ENCODE peak calls at places on chromosomes 6 and 20, in eight cellular contexts. A is ovary; R is IMR-90; T is fibroblast of lung; P is neuronal stem cell; U is heart left ventricle; J is CD8-positive, alpha-beta memory T cell; H is H9. Y is an unnamed sample.
A peak's percentile ranks its signal among the peaks of the same experiment; 100 is the strongest.

GRCh38 chr20:32036716-32037355 is 15.2 kb upstream of the HCK start:
- DNase-seq in A (no peak), R (peak; percentile 47), T (peak; percentile 62), P (no peak), U (no peak), J (no peak), H (no peak), Y (no peak)

GRCh38 chr6:5764401-5764955 is 242.2 kb downstream of the NRN1 start:
- DNase-seq in A (no peak), R (peak; percentile 78), T (peak; percentile 54), P (no peak), U (peak; percentile 74), J (no peak), H (no peak), Y (peak; percentile 60)

GRCh38 chr6:2669067-2669710 is 81.5 kb downstream of the MYLK4 start:
- DNase-seq in A (no peak), R (no peak), T (no peak), P (no peak), U (no peak), J (no peak), H (no peak), Y (no peak)

GRCh38 chr6:33189164-33189563 is 3.1 kb downstream of the COL11A2 start:
- DNase-seq in A (no peak), R (no peak), T (no peak), P (no peak), U (no peak), J (no peak), H (no peak), Y (no peak)

GRCh38 chr6:125101656-125102055 is 51.9 kb upstream of the TPD52L1 start:
- DNase-seq in A (no peak), R (peak; percentile 14), T (no peak), P (no peak), U (no peak), J (no peak), H (no peak), Y (no peak)

GRCh38 chr20:53276143-53276542 is 304.0 kb downstream of the TSHZ2 start:
- DNase-seq in A (no peak), R (no peak), T (no peak), P (no peak), U (no peak), J (no peak), H (no peak), Y (no peak)

GRCh38 chr20:7693761-7694160 is 246.5 kb downstream of the HAO1 start:
- DNase-seq in A (no peak), R (no peak), T (no peak), P (no peak), U (no peak), J (no peak), H (no peak), Y (no peak)

GRCh38 chr20:50642288-50642803 is 49.0 kb downstream of the RIPOR3 start:
- DNase-seq in A (no peak), R (no peak), T (no peak), P (no peak), U (peak; percentile 53), J (no peak), H (peak; percentile 93), Y (no peak)

GRCh38 chr6:24566020-24566752 is 71.4 kb downstream of the ALDH5A1 start:
- DNase-seq in A (no peak), R (peak; percentile 10), T (peak; percentile 1), P (no peak), U (no peak), J (no peak), H (no peak), Y (no peak)

GRCh38 chr6:88238065-88238464 is 71.9 kb upstream of the CNR1 start:
- DNase-seq in A (no peak), R (no peak), T (no peak), P (no peak), U (no peak), J (no peak), H (peak; percentile 66), Y (no peak)

GRCh38 chr6:150874184-150874583 is 8.7 kb downstream of the MTHFD1L start:
- DNase-seq in A (no peak), R (no peak), T (no peak), P (no peak), U (no peak), J (no peak), H (no peak), Y (no peak)

GRCh38 chr20:51447097-51447764 is 95.3 kb downstream of the NFATC2 start:
- DNase-seq in A (peak; percentile 85), R (peak; percentile 98), T (peak; percentile 94), P (peak; percentile 35), U (peak; percentile 60), J (no peak), H (no peak), Y (peak; percentile 93)

GRCh38 chr6:124881898-124882579 is 80.2 kb upstream of the RNF217 start:
- DNase-seq in A (no peak), R (peak; percentile 62), T (peak; percentile 69), P (no peak), U (no peak), J (no peak), H (no peak), Y (no peak)

GRCh38 chr20:63397946-63398450 is 36.8 kb upstream of the CHRNA4 start:
- DNase-seq in A (no peak), R (no peak), T (no peak), P (no peak), U (no peak), J (no peak), H (no peak), Y (no peak)
- H3K27me3 ChIP-seq in A (no peaks in the 10 kb centered on the region), R (peaks cover 22% of the 10 kb centered on the region), T (no peaks in the 10 kb centered on the region), P (no peaks in the 10 kb centered on the region), U (no peaks in the 10 kb centered on the region), J (no peaks in the 10 kb centered on the region), H (no peaks in the 10 kb centered on the region), Y (no peaks in the 10 kb centered on the region)

GRCh38 chr6:129677634-129678325 is 32.2 kb downstream of the ARHGAP18 start:
- DNase-seq in A (no peak), R (peak; percentile 36), T (no peak), P (no peak), U (no peak), J (no peak), H (no peak), Y (no peak)

GRCh38 chr6:129679250-129679649 is 30.7 kb downstream of the ARHGAP18 start:
- DNase-seq in A (no peak), R (peak; percentile 50), T (no peak), P (no peak), U (no peak), J (no peak), H (no peak), Y (no peak)

GRCh38 chr6:129679758-129680157 is 30.2 kb downstream of the ARHGAP18 start:
- DNase-seq in A (no peak), R (no peak), T (no peak), P (no peak), U (no peak), J (no peak), H (no peak), Y (no peak)

GRCh38 chr6:129680633-129681032 is 29.3 kb downstream of the ARHGAP18 start:
- DNase-seq in A (no peak), R (no peak), T (no peak), P (no peak), U (no peak), J (no peak), H (no peak), Y (no peak)

DNA sequence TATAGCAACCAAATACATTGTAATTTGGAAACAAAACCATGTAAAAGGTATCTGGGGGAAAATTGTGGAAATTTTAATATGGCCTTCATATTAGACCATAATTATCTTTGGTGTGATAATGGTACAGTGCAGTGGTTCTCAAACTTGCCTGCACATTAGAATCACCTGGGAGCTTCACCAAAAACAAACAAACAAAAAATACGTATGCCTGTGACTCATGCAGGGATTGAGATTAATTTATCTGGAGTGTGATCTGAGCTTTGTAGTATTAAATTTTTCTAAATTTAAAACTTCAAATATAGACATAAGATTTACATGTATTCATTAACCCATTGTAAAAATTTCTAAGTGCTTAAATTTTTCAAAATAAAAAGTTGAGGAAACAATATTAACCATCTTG is 31.5 kb downstream of the ARHGAP18 start:
- DNase-seq in A (no peak), R (no peak), T (no peak), P (no peak), U (no peak), J (no peak), H (no peak), Y (no peak)
- H3K27ac ChIP-seq in A (no peak overlapping the region), R (no peak overlapping the region), T (peak overlapping the region; percentile 7), P (no peak overlapping the region), U (peak overlapping the region; percentile 41), J (peak overlapping the region; percentile 5), H (no peak overlapping the region), Y (no peak overlapping the region)

GRCh38 chr20:258963-259362 is 1.4 kb downstream of the DEFB132 start:
- DNase-seq in A (no peak), R (peak; percentile 16), T (peak; percentile 26), P (no peak), U (no peak), J (no peak), H (no peak), Y (no peak)

GRCh38 chr20:263701-264100 is 6.2 kb downstream of the DEFB132 start:
- DNase-seq in A (no peak), R (no peak), T (no peak), P (no peak), U (no peak), J (no peak), H (no peak), Y (no peak)

GRCh38 chr20:258269-258858 is 840 bp downstream of the DEFB132 start:
- DNase-seq in A (no peak), R (no peak), T (no peak), P (no peak), U (no peak), J (no peak), H (no peak), Y (no peak)

GRCh38 chr20:257419-257818 is at the start of gene DEFB132:
- DNase-seq in A (no peak), R (no peak), T (no peak), P (no peak), U (no peak), J (no peak), H (no peak), Y (no peak)

GRCh38 chr20:259991-260390 is 2.5 kb downstream of the DEFB132 start:
- DNase-seq in A (no peak), R (no peak), T (no peak), P (no peak), U (no peak), J (no peak), H (no peak), Y (no peak)
- H3K27me3 ChIP-seq in A (no peaks in the 10 kb centered on the region), R (peaks cover 20% of the 10 kb centered on the region), T (no peaks in the 10 kb centered on the region), P (peaks cover 5% of the 10 kb centered on the region), U (no peaks in the 10 kb centered on the region), J (no peaks in the 10 kb centered on the region), H (peaks cover 29% of the 10 kb centered on the region), Y (no peaks in the 10 kb centered on the region)

DNA sequence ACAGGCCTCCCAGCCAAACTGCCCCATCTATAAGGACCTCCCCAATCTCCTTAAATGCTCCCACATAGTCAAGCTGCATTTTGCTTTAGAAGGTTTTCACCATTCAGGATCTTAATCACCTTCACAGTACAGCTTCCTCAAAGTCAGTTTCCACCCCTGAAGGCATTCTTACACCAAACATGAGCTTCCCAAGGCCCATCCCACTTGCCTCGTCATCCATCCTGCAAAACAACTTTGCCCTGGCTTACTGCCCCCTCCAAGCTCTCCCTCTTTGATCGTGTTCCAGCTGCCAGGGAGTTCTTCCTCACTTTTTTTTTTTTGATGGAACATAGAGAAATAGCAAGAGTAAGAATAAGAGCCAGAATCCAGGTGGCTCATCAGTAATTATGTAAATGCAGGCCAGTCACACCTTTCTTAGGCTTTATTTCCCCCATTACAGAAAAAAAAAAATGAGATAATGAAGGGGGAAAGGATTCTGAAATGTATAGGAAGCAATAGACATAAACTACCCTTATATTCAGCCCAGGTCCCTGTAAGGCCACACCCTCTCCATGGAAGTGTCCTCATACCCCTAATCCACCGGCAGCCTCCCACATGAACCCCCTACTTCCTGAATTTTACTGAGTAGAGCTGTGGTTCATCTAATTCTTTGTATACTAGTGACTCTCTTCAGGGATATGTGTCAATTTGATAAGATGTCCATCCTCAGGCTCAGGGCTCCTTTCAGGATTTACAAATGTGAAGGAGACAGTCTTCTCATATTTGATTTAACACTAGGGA is 12.7 kb downstream of the TRIM27 start:
- DNase-seq in A (no peak), R (no peak), T (no peak), P (no peak), U (no peak), J (no peak), H (no peak), Y (no peak)
- H3K27ac ChIP-seq in A (no peak overlapping the region), R (no peak overlapping the region), T (no peak overlapping the region), P (no peak overlapping the region), U (no peak overlapping the region), J (no peak overlapping the region), H (no peak overlapping the region), Y (no peak overlapping the region)